ENCODE peak calls at places on chromosomes 4 and X, in six cellular contexts. K, D, J, A, H and M are unnamed samples. For H3K4me1, the result is how much of the 10 kb centered on the place peaks cover.

GRCh38 chrX:55754861-55755294 is 37.3 kb downstream of the RRAGB start:
- DNase-seq in D (no peak), H (no peak), J (no peak), K (no peak), A (no peak), M (no peak)

GRCh38 chr4:189773909-189774308 is 166.8 kb upstream of the FRG1 start:
- DNase-seq in D (no peak), H (no peak), K (no peak), J (peak), A (peak), M (peak)

GRCh38 chr4:36281384-36282106 is at the start of gene DTHD1:
- DNase-seq in J (peak), H (no peak), K (no peak), A (no peak), D (no peak), M (no peak)

GRCh38 chr4:15605537-15605936 is 49.6 kb downstream of the FBXL5 start:
- DNase-seq in H (no peak), A (no peak), K (peak), D (peak), J (no peak), M (no peak)

GRCh38 chr4:147550626-147551250 is 66.5 kb upstream of the TMEM184C start:
- DNase-seq in K (no peak), J (no peak), D (no peak), H (no peak), A (peak), M (peak)

GRCh38 chr4:14368391-14368790 is 633.9 kb upstream of the CPEB2 start:
- DNase-seq in H (no peak), D (no peak), J (no peak), A (no peak), K (no peak), M (no peak)

GRCh38 chrX:113305496-113305895 is 464.9 kb upstream of the AMOT start:
- DNase-seq in K (no peak), H (no peak), J (peak), A (no peak), D (no peak), M (no peak)

GRCh38 chrX:55710701-55711100 is 6.8 kb upstream of the RRAGB start:
- DNase-seq in A (peak), D (no peak), J (peak), H (no peak), K (no peak), M (no peak)

GRCh38 chrX:34884693-34885277 is 57.8 kb upstream of the FAM47B start:
- DNase-seq in H (no peak), J (peak), K (no peak), D (no peak), A (peak), M (peak)

GRCh38 chrX:71492086-71493065 is 40.5 kb upstream of the OGT start:
- DNase-seq in D (no peak), H (peak), A (peak), J (peak), K (no peak), M (no peak)

GRCh38 chr4:20395160-20395773 is 143.6 kb downstream of the SLIT2 start:
- DNase-seq in A (peak), D (peak), H (peak), J (peak), K (peak), M (peak)

GRCh38 chr4:20046931-20047677 is 204.6 kb upstream of the SLIT2 start:
- DNase-seq in A (no peak), D (no peak), K (no peak), J (no peak), H (no peak), M (no peak)

GRCh38 chr4:12173496-12173895 is 744.8 kb upstream of the HS3ST1 start:
- DNase-seq in J (no peak), K (no peak), A (no peak), H (no peak), D (no peak), M (no peak)

GRCh38 chrX:3771756-3772155 is 58.3 kb upstream of the PRKX start:
- DNase-seq in J (no peak), K (no peak), H (no peak), D (no peak), A (no peak), M (no peak)

GRCh38 chrX:45900751-45901150 is 644.5 kb downstream of the ZNF674 start:
- DNase-seq in A (peak), D (no peak), J (no peak), H (no peak), K (peak), M (no peak)

GRCh38 chrX:23493941-23494374 is 159.3 kb downstream of the PTCHD1 start:
- DNase-seq in D (no peak), H (peak), A (peak), J (peak), K (no peak), M (peak)

GRCh38 chrX:57595381-57595811 is 3.6 kb downstream of the ZXDB start:
- DNase-seq in A (peak), K (no peak), H (no peak), J (peak), D (no peak), M (peak)

GRCh38 chr4:138897818-138898226 is 117.8 kb upstream of the NOCT start:
- DNase-seq in D (no peak), J (peak), A (no peak), H (no peak), K (no peak), M (peak)

GRCh38 chr4:52244773-52245360 is 193.8 kb downstream of the SPATA18 start:
- DNase-seq in D (no peak), A (no peak), H (no peak), J (peak), K (no peak), M (no peak)

GRCh38 chr4:75036046-75036445 is 103.1 kb downstream of the PARM1 start:
- DNase-seq in J (no peak), H (no peak), D (no peak), K (no peak), A (no peak), M (no peak)

GRCh38 chrX:31038585-31039326 is 33.1 kb downstream of the FTHL17 start:
- DNase-seq in D (peak), J (peak), K (peak), H (peak), A (peak), M (peak)

GRCh38 chr4:72886602-72887001 is 182.9 kb downstream of the COX18 start:
- DNase-seq in A (peak), H (no peak), J (peak), D (no peak), K (no peak), M (peak)

GRCh38 chr4:183588691-183589090 is 70.3 kb downstream of the RWDD4 start:
- DNase-seq in A (no peak), K (no peak), D (no peak), H (no peak), J (no peak), M (no peak)

GRCh38 chrX:40030205-40030604 is 67.6 kb downstream of the BCOR start:
- DNase-seq in D (no peak), J (no peak), K (no peak), H (no peak), A (no peak), M (no peak)

GRCh38 chr4:57639566-57640328 is 529.6 kb upstream of the IGFBP7 start:
- DNase-seq in H (no peak), A (no peak), J (no peak), K (no peak), D (no peak), M (no peak)

GRCh38 chrX:131752493-131753198 is 208.8 kb downstream of the OR13H1 start:
- DNase-seq in A (peak), J (peak), K (no peak), D (no peak), H (peak), M (no peak)

GRCh38 chr4:121057466-121057911 is 14.8 kb downstream of the NDNF start:
- DNase-seq in D (no peak), H (no peak), J (no peak), K (peak), A (peak), M (peak)
- H3K4me1 ChIP-seq in D (under half), H (under half), J (under half), K (under half), A (half or more), M (under half)

GRCh38 chrX:11064276-11064675 is 46.9 kb upstream of the HCCS start:
- DNase-seq in D (no peak), K (no peak), H (no peak), J (no peak), A (no peak), M (no peak)

GRCh38 chrX:11064851-11065600 is 46.1 kb upstream of the HCCS start:
- DNase-seq in A (peak), K (no peak), D (peak), H (no peak), J (peak), M (peak)

DNA sequence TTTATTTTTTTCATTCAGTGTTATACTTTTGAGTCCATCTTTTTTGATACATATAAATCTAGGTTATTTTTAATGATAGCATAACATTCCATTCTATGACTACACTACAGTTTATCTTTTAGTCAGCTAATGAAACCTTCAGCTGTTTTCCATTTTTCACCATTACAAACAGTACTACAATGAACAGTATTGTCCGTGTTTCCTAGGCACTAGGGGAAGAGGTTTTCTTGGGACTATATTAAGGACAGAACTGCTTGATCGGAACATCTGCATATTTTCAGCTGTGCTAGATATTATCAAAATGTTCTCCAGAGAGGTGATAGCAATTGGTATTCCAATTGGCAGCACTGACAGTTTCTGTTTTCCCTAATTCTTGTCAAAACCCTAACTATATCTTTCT is 44.3 kb upstream of the HCCS start:
- DNase-seq in J (no peak), D (no peak), H (no peak), K (no peak), A (no peak), M (no peak)
- H3K4me1 ChIP-seq in J (under half), D (under half), H (under half), K (under half), A (under half), M (under half)

DNA sequence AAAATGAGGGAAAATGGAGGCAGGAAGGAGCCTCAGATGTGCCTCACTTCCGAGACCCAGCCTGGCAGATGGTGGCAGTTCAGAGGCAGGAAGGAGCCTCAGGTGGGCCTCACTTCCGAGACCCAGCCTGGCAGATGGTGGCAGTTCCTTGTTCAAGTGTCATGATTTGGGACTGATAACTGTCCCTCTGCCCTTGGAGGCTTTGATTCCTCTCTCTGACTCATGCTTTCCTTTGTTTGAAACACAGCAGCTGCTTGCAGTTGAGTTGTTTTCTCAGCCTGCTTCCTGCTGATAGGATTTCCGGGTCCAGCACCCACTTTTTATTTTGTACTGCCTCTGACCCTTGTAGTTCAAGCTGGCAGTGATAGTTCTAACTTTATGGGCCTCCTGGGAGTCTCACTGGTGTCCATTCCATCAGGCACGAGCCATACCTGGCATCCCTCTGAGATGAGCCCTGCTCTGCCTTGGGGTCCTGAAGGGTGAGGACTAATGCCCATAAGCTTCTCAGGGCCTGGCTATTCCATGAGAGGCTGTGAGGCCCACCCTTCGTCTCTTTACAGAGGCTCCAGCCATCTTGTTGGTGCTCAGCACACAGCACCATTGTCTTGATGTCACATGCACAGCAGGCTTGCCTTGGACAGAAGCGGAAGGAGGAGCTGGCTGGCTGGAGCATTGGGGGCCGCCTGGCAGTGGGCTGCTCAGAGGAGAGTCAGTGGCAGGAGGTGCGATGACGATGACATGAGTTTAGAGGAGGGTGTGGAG is 13.0 kb downstream of the RGS12 start:
- DNase-seq in A (peak), K (no peak), H (no peak), D (no peak), J (no peak), M (peak)
- H3K4me1 ChIP-seq in A (under half), K (under half), H (half or more), D (under half), J (under half), M (under half)

DNA sequence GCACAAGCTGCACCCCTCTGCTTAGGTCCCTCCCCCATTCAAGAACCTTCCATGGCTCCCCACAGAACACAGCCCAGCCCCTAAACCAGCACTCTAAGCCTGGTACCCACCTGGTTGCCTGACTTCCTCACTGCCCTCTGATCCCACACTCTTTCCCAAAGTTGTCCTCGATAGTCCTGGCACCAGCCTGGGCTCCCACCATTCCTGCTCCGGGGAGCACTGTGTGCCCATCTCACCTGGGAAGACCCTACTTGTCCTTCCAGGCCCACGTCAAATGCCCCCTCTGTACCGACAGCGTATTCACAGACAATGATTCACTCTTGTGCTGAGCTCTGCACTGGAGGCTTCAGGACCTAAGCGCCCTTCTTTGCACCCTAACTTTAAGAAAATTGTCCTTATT is 40.1 kb downstream of the ABLIM2 start:
- DNase-seq in K (no peak), H (no peak), J (no peak), A (no peak), D (no peak), M (no peak)
- H3K4me1 ChIP-seq in K (under half), H (under half), J (under half), A (under half), D (under half), M (under half)